ENCODE peak calls at places on chromosomes 3 and 15, in nine cellular contexts. D, B, P, Y, C, H, I, R and T are unnamed samples.

GRCh38 chr3:122944671-122945151 is 82.9 kb downstream of the SEMA5B start:
- DNase-seq in D (no peak), B (no peak), P (no peak), Y (no peak), C (no peak), H (no peak), I (no peak), R (peak), T (no peak)

GRCh38 chr15:34154725-34155204 is 52.9 kb downstream of the PGBD4 start:
- DNase-seq in D (peak), B (no peak), P (no peak), Y (no peak), C (no peak), H (no peak), I (no peak), R (no peak), T (no peak)

GRCh38 chr3:129688310-129688895 is 81.9 kb upstream of the PLXND1 start:
- DNase-seq in D (no peak), B (no peak), P (no peak), Y (peak), C (peak), H (no peak), I (peak), R (no peak), T (no peak)

GRCh38 chr3:50165388-50166308 is 10.5 kb downstream of the SEMA3F start:
- DNase-seq in D (no peak), B (no peak), P (no peak), Y (peak), C (no peak), H (no peak), I (no peak), R (no peak), T (no peak)

GRCh38 chr3:17013050-17013449 is 128.3 kb downstream of the PLCL2 start:
- DNase-seq in D (no peak), B (no peak), P (peak), Y (no peak), C (no peak), H (no peak), I (no peak), R (no peak), T (no peak)

GRCh38 chr15:37995461-37996347 is 61.3 kb downstream of the TMCO5A start:
- DNase-seq in D (peak), B (no peak), P (peak), Y (peak), C (peak), H (peak), I (no peak), R (no peak), T (peak)

GRCh38 chr3:72769758-72770540 is 78.3 kb downstream of the SHQ1 start:
- DNase-seq in D (no peak), B (no peak), P (no peak), Y (no peak), C (no peak), H (no peak), I (peak), R (no peak), T (no peak)

GRCh38 chr3:11529281-11529680 is 114.4 kb downstream of the VGLL4 start:
- DNase-seq in D (no peak), B (no peak), P (no peak), Y (no peak), C (no peak), H (no peak), I (no peak), R (no peak), T (no peak)

GRCh38 chr3:48945856-48946549 is 27.4 kb downstream of the ARIH2 start:
- DNase-seq in D (no peak), B (no peak), P (no peak), Y (no peak), C (no peak), H (no peak), I (no peak), R (no peak), T (no peak)
- H3K4me3 ChIP-seq in D (no peak), B (no peak), P (no peak), Y (no peak), C (no peak), H (no peak), I (no peak), R (no peak), T (no peak)

DNA sequence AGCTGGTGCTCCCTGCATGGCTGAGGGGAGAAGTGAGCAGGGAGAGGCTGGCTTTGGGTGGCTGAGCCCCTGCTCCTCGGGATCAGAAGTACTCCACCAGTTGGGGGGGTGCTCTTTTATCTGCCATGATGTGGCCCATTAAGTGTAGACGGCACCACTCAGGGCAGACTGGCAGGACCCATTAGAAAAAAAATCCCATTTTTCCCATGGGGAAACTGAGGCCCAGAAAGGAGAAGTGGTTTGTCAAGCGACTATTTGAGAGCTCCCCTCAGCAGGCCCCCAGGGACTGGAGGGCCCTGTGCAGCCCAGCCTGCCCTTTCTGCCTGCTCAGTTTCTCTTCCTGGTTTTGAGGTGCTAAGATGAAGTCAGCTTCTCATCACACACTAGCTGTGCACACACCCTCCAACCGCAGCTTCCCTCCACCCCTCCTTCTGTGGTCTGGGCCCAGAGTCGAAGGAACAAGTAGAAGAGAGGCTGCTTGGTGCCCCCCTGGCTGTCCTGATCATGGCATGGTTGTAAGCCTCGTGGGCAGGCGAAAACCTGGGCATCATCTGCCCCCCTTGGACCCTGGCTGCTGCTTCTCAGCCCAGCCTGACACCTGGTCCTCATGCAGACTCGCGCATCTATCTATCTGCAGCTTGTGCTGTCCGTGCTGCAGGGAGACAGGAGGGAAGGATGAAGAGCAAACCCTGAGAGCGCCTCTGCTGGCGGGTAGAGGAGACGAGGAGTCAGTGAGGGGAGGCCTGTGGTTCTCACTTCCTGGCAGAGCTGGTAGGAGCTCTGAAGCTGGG is 5.6 kb downstream of the CSK start:
- DNase-seq in D (peak), B (peak), P (peak), Y (peak), C (peak), H (peak), I (peak), R (peak), T (peak)
- TF ChIP-seq CTCF in D (peak), B (peak), P (peak), Y (peak), C (peak), H (peak), I (peak), R (peak), T (peak)

DNA sequence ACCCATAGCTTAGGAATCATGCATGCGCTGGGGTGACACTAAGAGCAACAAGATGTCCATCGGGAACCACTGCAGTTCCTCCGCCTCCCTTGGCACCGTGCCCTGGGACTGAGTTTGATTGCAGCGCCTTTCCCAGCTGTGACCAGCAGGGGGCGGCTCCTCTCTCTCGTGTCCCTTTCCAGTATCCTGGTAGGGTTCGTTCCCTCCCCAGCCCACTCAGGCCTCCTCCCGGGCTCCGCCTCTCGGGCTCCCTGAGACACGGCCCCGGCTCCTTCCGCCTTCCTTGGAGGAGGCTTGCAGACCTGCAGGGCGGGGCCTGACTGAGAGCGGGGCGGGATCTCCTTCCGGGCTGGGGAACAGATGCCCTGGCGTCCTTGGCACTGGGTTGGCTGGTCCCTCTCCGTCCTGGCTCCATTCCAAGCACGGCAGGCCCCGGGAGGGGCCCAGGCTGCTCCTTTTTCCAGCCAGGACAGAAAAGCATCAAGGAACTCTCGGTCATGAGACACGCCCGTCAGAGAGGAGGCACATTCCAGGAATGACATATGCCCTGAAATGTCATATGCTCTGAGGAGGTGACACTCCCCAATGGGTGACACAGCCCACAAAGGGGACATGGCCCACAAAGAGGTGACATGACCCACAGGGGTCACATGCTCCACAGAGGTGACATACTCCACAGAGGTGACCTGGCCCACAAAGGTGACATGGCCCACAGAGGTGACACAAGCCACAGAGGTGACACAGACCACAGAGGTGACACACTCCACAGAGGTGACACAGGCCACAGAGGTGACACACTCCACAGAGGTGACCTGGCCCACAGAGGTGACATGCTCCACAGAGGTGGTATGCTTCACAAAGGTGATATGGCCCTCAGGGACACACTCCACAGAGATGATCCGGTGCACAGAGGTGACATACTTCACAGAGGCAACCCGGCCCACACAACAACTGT is 79.0 kb downstream of the ABHD5 start:
- DNase-seq in D (peak), B (peak), P (peak), Y (peak), C (peak), H (peak), I (peak), R (peak), T (no peak)
- H3K4me3 ChIP-seq in D (no peak), B (no peak), P (no peak), Y (peak), C (peak), H (peak), I (peak), R (no peak), T (no peak)

GRCh38 chr3:170372190-170372879 is 14.8 kb downstream of the SKIL start:
- DNase-seq in D (no peak), B (no peak), P (no peak), Y (no peak), C (no peak), H (no peak), I (no peak), R (no peak), T (no peak)

GRCh38 chr3:170363471-170363994 is 6.0 kb downstream of the SKIL start:
- DNase-seq in D (no peak), B (no peak), P (no peak), Y (no peak), C (no peak), H (no peak), I (no peak), R (no peak), T (no peak)

GRCh38 chr3:170364965-170365364 is 7.5 kb downstream of the SKIL start:
- DNase-seq in D (no peak), B (no peak), P (no peak), Y (no peak), C (no peak), H (no peak), I (no peak), R (no peak), T (no peak)

GRCh38 chr3:170367797-170368196 is 10.3 kb downstream of the SKIL start:
- DNase-seq in D (peak), B (no peak), P (no peak), Y (no peak), C (no peak), H (no peak), I (no peak), R (no peak), T (no peak)

DNA sequence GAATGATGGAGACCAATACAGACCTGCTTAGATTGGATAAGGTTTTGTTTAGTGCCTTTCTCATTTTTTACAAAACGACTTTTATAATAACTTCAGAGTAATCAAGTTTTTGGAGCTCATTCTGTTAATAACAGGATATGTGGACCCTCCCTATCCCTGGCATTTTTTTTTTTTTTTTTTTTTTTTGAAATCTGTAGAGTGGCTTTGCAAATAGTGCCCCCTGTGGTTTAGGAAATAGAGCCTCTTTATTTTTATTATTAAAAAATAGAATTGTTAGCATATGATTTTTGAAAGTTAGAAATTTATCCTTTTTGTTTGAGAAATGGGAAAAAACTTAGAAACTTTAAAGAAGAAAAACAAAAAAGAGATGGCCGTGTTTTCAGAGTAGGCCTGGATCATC is 11.4 kb downstream of the SKIL start:
- DNase-seq in D (no peak), B (no peak), P (no peak), Y (no peak), C (no peak), H (no peak), I (no peak), R (no peak), T (no peak)
- TF ChIP-seq CTCF in D (peak), B (peak), P (no peak), Y (no peak), C (no peak), H (peak), I (no peak), R (no peak), T (no peak)

GRCh38 chr3:48427630-48427962 is 2.3 kb downstream of the PLXNB1 start:
- DNase-seq in D (no peak), B (peak), P (no peak), Y (no peak), C (no peak), H (no peak), I (no peak), R (no peak), T (no peak)

GRCh38 chr3:48430359-48431101 is 644 bp upstream of the PLXNB1 start:
- DNase-seq in D (no peak), B (peak), P (no peak), Y (no peak), C (no peak), H (no peak), I (no peak), R (no peak), T (no peak)

GRCh38 chr3:48428088-48428862 is 1.6 kb downstream of the PLXNB1 start:
- DNase-seq in D (no peak), B (peak), P (no peak), Y (no peak), C (no peak), H (no peak), I (no peak), R (no peak), T (no peak)

GRCh38 chr3:48429416-48430358 is at the start of gene PLXNB1:
- DNase-seq in D (peak), B (peak), P (peak), Y (peak), C (peak), H (no peak), I (peak), R (peak), T (no peak)

GRCh38 chr3:48428863-48429415 is 947 bp downstream of the PLXNB1 start:
- DNase-seq in D (no peak), B (peak), P (no peak), Y (peak), C (peak), H (no peak), I (peak), R (no peak), T (no peak)
- H3K4me3 ChIP-seq in D (peak), B (peak), P (peak), Y (peak), C (peak), H (peak), I (peak), R (peak), T (peak)

GRCh38 chr3:120839120-120839519 is 68.9 kb upstream of the STXBP5L start:
- DNase-seq in D (no peak), B (no peak), P (no peak), Y (no peak), C (no peak), H (no peak), I (no peak), R (no peak), T (no peak)
- TF ChIP-seq CTCF in D (no peak), B (no peak), P (no peak), Y (no peak), C (no peak), H (no peak), I (no peak), R (no peak), T (no peak)

DNA sequence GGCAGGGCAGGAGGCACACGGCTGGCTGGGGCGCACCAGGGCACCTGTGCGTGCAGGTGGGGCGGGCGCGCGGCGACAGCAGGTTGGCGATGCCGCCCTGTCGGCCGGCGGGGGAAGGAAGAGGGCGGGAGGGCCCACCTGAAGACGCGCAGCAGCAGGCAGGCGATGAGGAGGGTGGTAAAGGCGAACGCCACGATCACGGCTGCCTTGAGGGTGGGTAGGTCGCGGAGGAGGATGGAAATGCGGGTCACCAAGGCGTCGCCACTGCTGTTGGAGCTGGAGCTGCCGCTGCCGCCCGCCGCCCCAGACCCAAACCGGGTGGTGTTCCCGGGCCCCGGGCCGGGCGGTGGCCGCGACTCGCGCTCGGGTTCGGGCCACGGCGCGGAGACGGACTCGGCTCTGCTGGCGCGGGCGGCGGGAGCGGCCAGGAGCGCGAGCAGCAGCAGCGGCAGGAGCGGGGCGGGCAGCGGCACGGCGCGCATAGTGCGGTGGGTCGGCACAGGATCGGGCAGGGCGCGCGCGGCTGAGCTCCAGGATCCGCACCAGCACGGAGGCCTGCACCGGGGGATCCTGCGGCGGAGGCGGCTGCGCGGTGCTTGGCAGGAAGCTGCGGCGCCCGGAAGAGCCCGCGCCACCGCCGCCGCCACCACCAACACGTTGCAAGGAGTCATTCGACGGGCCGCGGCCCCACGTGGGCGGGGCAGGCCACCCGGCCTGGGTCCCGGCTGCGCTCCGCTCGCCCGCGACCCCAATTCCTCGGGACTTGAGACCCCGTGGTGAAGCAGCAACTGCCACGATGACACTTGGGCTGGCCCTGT is at the start of gene FAM174B:
- DNase-seq in D (no peak), B (no peak), P (peak), Y (peak), C (no peak), H (no peak), I (peak), R (no peak), T (no peak)
- H3K4me3 ChIP-seq in D (no peak), B (peak), P (peak), Y (peak), C (peak), H (peak), I (peak), R (peak), T (peak)

GRCh38 chr3:124995460-124995994 is 60.3 kb downstream of the HEG1 start:
- DNase-seq in D (peak), B (no peak), P (peak), Y (peak), C (peak), H (no peak), I (peak), R (no peak), T (peak)
- TF ChIP-seq CTCF in D (peak), B (peak), P (peak), Y (peak), C (peak), H (peak), I (peak), R (peak), T (peak)